ENCODE peak calls at places on chromosome 3, in five cellular contexts. J is esophagus muscularis mucosa, H is cardiac muscle cell, E is transverse colon, U is aorta. Z is an unnamed sample.

GRCh38 chr3:134682196-134682880 is 31.5 kb upstream of the KY start:
- DNase-seq in J (no peak), H (no peak), E (no peak), U (no peak), Z (no peak)

GRCh38 chr3:190239325-190239724 is 82.9 kb downstream of the CLDN1 start:
- DNase-seq in J (no peak), H (no peak), E (no peak), U (no peak), Z (no peak)

GRCh38 chr3:43259626-43260025 is 26.7 kb upstream of the SNRK start:
- DNase-seq in J (peak), H (no peak), E (no peak), U (no peak), Z (no peak)

GRCh38 chr3:40669176-40669575 is 144.4 kb downstream of the ZNF621 start:
- DNase-seq in J (no peak), H (no peak), E (no peak), U (no peak), Z (no peak)

GRCh38 chr3:71219744-71220638 is 363.5 kb downstream of the FOXP1 start:
- DNase-seq in J (no peak), H (peak), E (no peak), U (no peak), Z (peak)

GRCh38 chr3:197476126-197476525 is 79.6 kb downstream of the BDH1 start:
- DNase-seq in J (no peak), H (no peak), E (no peak), U (no peak), Z (no peak)

GRCh38 chr3:136778865-136779264 is 26.7 kb upstream of the STAG1 start:
- DNase-seq in J (no peak), H (no peak), E (no peak), U (no peak), Z (no peak)

GRCh38 chr3:36486009-36486408 is 105.7 kb downstream of the STAC start:
- DNase-seq in J (no peak), H (no peak), E (no peak), U (no peak), Z (no peak)

GRCh38 chr3:16618721-16619120 is 13.5 kb upstream of the DAZL start:
- DNase-seq in J (no peak), H (no peak), E (no peak), U (no peak), Z (no peak)

GRCh38 chr3:129942296-129942695 is 32.2 kb upstream of the TRH start:
- DNase-seq in J (no peak), H (peak), E (peak), U (peak), Z (no peak)

GRCh38 chr3:185552358-185552877 is at the start of gene LIPH:
- DNase-seq in J (no peak), H (peak), E (peak), U (no peak), Z (no peak)

GRCh38 chr3:69770219-69770618 is 31.0 kb downstream of the MITF start:
- DNase-seq in J (no peak), H (no peak), E (no peak), U (no peak), Z (no peak)

GRCh38 chr3:43243590-43244587 is 42.5 kb upstream of the SNRK start:
- DNase-seq in J (peak), H (no peak), E (no peak), U (no peak), Z (no peak)

GRCh38 chr3:122679467-122680291 is 960 bp upstream of the PARP14 start:
- DNase-seq in J (no peak), H (no peak), E (peak), U (no peak), Z (peak)
- H3K4me3 ChIP-seq in J (peak), H (no peak), E (peak), U (peak), Z (peak)

GRCh38 chr3:150183619-150184425 is 213.1 kb upstream of the PFN2 start:
- DNase-seq in J (peak), H (peak), E (peak), U (peak), Z (peak)
- H3K4me3 ChIP-seq in J (peak), H (peak), E (peak), U (no peak), Z (no peak)

DNA sequence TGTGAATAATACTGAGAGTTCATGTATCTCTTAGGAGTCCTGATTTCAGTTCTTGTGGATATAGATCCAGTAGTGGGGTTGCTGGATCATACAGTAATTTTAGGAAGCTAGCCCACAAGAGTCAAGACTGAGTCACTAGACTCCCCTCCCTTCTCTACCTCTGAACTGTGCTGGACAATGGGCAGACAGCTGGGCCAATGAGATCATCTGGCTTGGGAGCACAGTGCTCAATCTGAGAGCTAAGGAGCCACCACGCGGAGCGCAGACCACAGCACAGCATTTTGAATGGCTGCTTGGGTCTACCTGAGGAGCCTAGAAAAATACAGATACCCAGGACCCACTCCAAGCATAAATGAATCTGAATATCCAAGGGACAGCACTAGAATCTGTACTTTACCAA is 32.5 kb downstream of the WNT5A start:
- DNase-seq in J (no peak), H (no peak), E (no peak), U (no peak), Z (no peak)
- H3K4me3 ChIP-seq in J (no peak), H (no peak), E (no peak), U (no peak), Z (no peak)

DNA sequence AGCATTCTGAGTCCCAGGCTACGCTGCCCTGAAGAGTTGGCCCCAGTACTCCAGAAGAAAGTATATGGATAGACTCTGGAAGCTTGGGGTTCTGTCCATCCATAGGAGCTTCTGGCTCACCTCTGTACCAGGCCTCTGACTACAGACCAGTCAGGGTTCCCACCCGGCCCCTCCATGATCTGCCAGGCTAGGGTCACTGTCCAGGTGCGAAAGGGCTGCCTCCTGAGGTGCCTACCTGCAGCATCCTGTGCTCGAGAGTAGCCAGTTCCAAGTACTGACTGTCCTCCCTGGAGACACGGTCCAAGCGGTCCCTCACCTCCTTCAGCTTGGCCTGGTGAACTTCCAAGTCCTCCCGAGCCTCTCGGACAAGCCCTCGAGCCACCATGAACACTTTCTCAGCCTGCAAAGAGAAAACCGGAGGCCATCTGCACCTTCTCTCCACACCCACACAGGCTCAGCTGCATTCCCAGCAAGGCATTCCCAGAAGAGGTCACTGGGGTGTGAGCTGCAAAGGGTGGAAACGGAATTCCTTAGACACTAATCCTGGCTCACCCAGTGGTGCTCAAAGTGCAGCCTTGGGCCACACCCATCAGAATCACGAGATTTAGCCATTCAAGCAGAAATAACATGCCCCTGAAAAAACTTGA is 3.7 kb upstream of the PLXNB1 start:
- DNase-seq in J (no peak), H (no peak), E (peak), U (no peak), Z (no peak)
- H3K4me3 ChIP-seq in J (peak), H (no peak), E (no peak), U (no peak), Z (no peak)

DNA sequence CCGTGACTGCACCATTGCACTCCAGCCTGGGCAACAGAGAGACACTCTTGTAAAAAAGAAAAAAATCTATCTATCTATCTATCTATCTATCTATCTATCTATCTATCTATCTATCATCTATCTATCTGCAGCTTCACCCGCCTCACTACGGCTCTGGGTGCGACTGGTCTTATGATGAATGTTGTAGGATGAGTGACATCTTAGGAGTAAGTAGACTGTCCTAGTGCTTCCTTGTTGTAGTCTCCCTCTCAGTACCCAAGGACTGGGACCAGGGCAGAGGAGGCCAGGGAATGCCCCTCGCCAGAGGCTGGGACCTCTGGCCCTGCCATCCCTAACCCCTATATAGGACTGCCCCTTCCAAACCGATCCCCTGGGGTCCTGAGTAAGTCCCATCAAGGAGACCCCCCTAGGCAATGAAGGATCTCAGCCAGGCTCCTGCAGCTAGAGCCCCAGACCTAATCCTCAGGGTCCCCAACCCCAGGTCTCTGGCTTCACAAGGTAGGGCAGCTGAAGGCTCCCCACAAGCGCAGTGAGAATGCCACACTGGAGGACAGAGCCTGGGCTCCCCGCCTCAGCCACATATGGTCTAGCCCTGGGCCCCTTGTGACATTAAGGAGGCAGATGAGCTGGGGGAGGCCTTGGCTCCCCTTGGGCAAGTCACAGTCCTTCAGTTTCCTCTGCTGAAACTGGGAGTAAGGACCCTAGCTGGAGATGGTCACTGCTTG is 880 bp upstream of the SEC13 start:
- DNase-seq in J (no peak), H (no peak), E (no peak), U (peak), Z (no peak)
- H3K4me3 ChIP-seq in J (peak), H (no peak), E (no peak), U (no peak), Z (no peak)

GRCh38 chr3:143326983-143327382 is 207.4 kb downstream of the CHST2 start:
- DNase-seq in J (no peak), H (no peak), E (no peak), U (no peak), Z (no peak)

GRCh38 chr3:143330316-143330868 is 210.8 kb downstream of the CHST2 start:
- DNase-seq in J (no peak), H (no peak), E (no peak), U (no peak), Z (no peak)

GRCh38 chr3:143327388-143327787 is 207.8 kb downstream of the CHST2 start:
- DNase-seq in J (no peak), H (no peak), E (no peak), U (no peak), Z (no peak)

GRCh38 chr3:143329567-143330164 is 210.1 kb downstream of the CHST2 start:
- DNase-seq in J (no peak), H (no peak), E (no peak), U (no peak), Z (no peak)

GRCh38 chr3:143328459-143328858 is 208.9 kb downstream of the CHST2 start:
- DNase-seq in J (no peak), H (no peak), E (no peak), U (no peak), Z (no peak)
- H3K4me3 ChIP-seq in J (no peak), H (no peak), E (no peak), U (no peak), Z (no peak)

GRCh38 chr3:110344897-110345767 is 726.5 kb upstream of the NECTIN3 start:
- DNase-seq in J (no peak), H (no peak), E (no peak), U (no peak), Z (no peak)
- H3K4me3 ChIP-seq in J (no peak), H (no peak), E (no peak), U (no peak), Z (no peak)

GRCh38 chr3:3801510-3801841 is 2.2 kb downstream of the LRRN1 start:
- DNase-seq in J (no peak), H (no peak), E (no peak), U (no peak), Z (no peak)

GRCh38 chr3:3806092-3806491 is 6.9 kb downstream of the LRRN1 start:
- DNase-seq in J (no peak), H (no peak), E (no peak), U (no peak), Z (no peak)

GRCh38 chr3:3802021-3802420 is 2.8 kb downstream of the LRRN1 start:
- DNase-seq in J (no peak), H (peak), E (no peak), U (no peak), Z (no peak)

GRCh38 chr3:3800685-3801509 is 1.7 kb downstream of the LRRN1 start:
- DNase-seq in J (no peak), H (peak), E (no peak), U (peak), Z (no peak)

GRCh38 chr3:3806856-3807255 is 7.6 kb downstream of the LRRN1 start:
- DNase-seq in J (no peak), H (no peak), E (no peak), U (no peak), Z (no peak)
- H3K4me3 ChIP-seq in J (no peak), H (no peak), E (no peak), U (no peak), Z (no peak)

Z was measured in CD8-positive, alpha-beta T cell.